ENCODE peak calls at places on chromosomes 3 and 15, in six cellular contexts. One of them, this sample, is unnamed.

GRCh38 chr3:178201714-178202113 is 334.5 kb upstream of the KCNMB2 start:
- DNase-seq in A549: no peak
- DNase-seq in HepG2: no peak
- DNase-seq in SK-N-SH: peak
- DNase-seq in IMR-90: no peak
- DNase-seq in K562: no peak
- DNase-seq in this sample: no peak

GRCh38 chr3:13718437-13718836 is 161.4 kb downstream of the WNT7A start:
- DNase-seq in HepG2: peak
- DNase-seq in K562: no peak
- DNase-seq in A549: no peak
- DNase-seq in SK-N-SH: peak
- DNase-seq in IMR-90: no peak
- DNase-seq in this sample: no peak

GRCh38 chr3:172355836-172356235 is 92.4 kb downstream of the GHSR start:
- DNase-seq in A549: peak
- DNase-seq in K562: no peak
- DNase-seq in SK-N-SH: no peak
- DNase-seq in IMR-90: peak
- DNase-seq in HepG2: no peak
- DNase-seq in this sample: no peak

GRCh38 chr15:67794832-67795574 is 30.3 kb upstream of the SKOR1 start:
- DNase-seq in SK-N-SH: no peak
- DNase-seq in IMR-90: no peak
- DNase-seq in A549: no peak
- DNase-seq in K562: no peak
- DNase-seq in HepG2: no peak
- DNase-seq in this sample: no peak

GRCh38 chr3:187062526-187063177 is 76.6 kb downstream of the RPL39L start:
- DNase-seq in K562: no peak
- DNase-seq in IMR-90: peak
- DNase-seq in SK-N-SH: no peak
- DNase-seq in A549: peak
- DNase-seq in HepG2: peak
- DNase-seq in this sample: no peak

GRCh38 chr3:195612075-195612800 is 28.5 kb upstream of the APOD start:
- DNase-seq in HepG2: no peak
- DNase-seq in A549: no peak
- DNase-seq in SK-N-SH: no peak
- DNase-seq in IMR-90: no peak
- DNase-seq in K562: no peak
- DNase-seq in this sample: no peak

GRCh38 chr3:186418601-186419238 is 56.7 kb upstream of the DGKG start:
- DNase-seq in SK-N-SH: peak
- DNase-seq in IMR-90: no peak
- DNase-seq in K562: no peak
- DNase-seq in A549: no peak
- DNase-seq in HepG2: no peak
- DNase-seq in this sample: no peak

GRCh38 chr15:57364282-57365007 is 11.9 kb upstream of the CGNL1 start:
- DNase-seq in K562: no peak
- DNase-seq in A549: no peak
- DNase-seq in SK-N-SH: no peak
- DNase-seq in IMR-90: peak
- DNase-seq in HepG2: peak
- DNase-seq in this sample: no peak

GRCh38 chr3:41199866-41200668 is 762 bp downstream of the CTNNB1 start:
- DNase-seq in A549: no peak
- DNase-seq in IMR-90: no peak
- DNase-seq in K562: peak
- DNase-seq in SK-N-SH: peak
- DNase-seq in HepG2: no peak
- DNase-seq in this sample: no peak

GRCh38 chr15:67460521-67460920 is 60.4 kb upstream of the C15orf61 start:
- DNase-seq in K562: no peak
- DNase-seq in IMR-90: no peak
- DNase-seq in A549: no peak
- DNase-seq in HepG2: no peak
- DNase-seq in SK-N-SH: no peak
- DNase-seq in this sample: no peak

GRCh38 chr15:27492021-27492621 is 521.1 kb downstream of the GABRG3 start:
- DNase-seq in IMR-90: peak
- DNase-seq in A549: no peak
- DNase-seq in SK-N-SH: no peak
- DNase-seq in K562: no peak
- DNase-seq in HepG2: no peak
- DNase-seq in this sample: no peak

GRCh38 chr3:101533603-101533968 is 20.6 kb upstream of the SENP7 start:
- DNase-seq in A549: no peak
- DNase-seq in HepG2: no peak
- DNase-seq in SK-N-SH: no peak
- DNase-seq in IMR-90: no peak
- DNase-seq in K562: no peak
- DNase-seq in this sample: no peak

GRCh38 chr3:97942801-97943546 is 29.3 kb downstream of the RIOX2 start:
- DNase-seq in SK-N-SH: no peak
- DNase-seq in HepG2: no peak
- DNase-seq in K562: no peak
- DNase-seq in IMR-90: no peak
- DNase-seq in A549: no peak
- DNase-seq in this sample: no peak

GRCh38 chr15:91948001-91948608 is 94.6 kb downstream of the SLCO3A1 start:
- DNase-seq in A549: peak
- DNase-seq in IMR-90: peak
- DNase-seq in K562: no peak
- DNase-seq in HepG2: no peak
- DNase-seq in SK-N-SH: no peak
- DNase-seq in this sample: no peak

GRCh38 chr15:74620636-74621545 is 5.3 kb downstream of the CLK3 start:
- DNase-seq in A549: peak
- DNase-seq in IMR-90: peak
- DNase-seq in SK-N-SH: peak
- DNase-seq in HepG2: peak
- DNase-seq in K562: peak
- DNase-seq in this sample: no peak

GRCh38 chr3:171860830-171861535 is 17.8 kb downstream of the TMEM212 start:
- DNase-seq in A549: no peak
- DNase-seq in SK-N-SH: no peak
- DNase-seq in K562: no peak
- DNase-seq in HepG2: no peak
- DNase-seq in IMR-90: peak
- DNase-seq in this sample: no peak

GRCh38 chr3:5022187-5022965 is 43.1 kb downstream of the BHLHE40 start:
- DNase-seq in IMR-90: peak
- DNase-seq in SK-N-SH: no peak
- DNase-seq in K562: no peak
- DNase-seq in HepG2: peak
- DNase-seq in A549: no peak
- DNase-seq in this sample: no peak

GRCh38 chr3:71172951-71173350 is 410.6 kb downstream of the FOXP1 start:
- DNase-seq in IMR-90: peak
- DNase-seq in SK-N-SH: no peak
- DNase-seq in K562: no peak
- DNase-seq in A549: peak
- DNase-seq in HepG2: peak
- DNase-seq in this sample: no peak

GRCh38 chr3:175002732-175003143 is 143.6 kb downstream of the NAALADL2 start:
- DNase-seq in K562: no peak
- DNase-seq in A549: no peak
- DNase-seq in IMR-90: peak
- DNase-seq in SK-N-SH: no peak
- DNase-seq in HepG2: no peak
- DNase-seq in this sample: no peak

GRCh38 chr3:73625124-73625665 is 454 bp upstream of the PDZRN3 start:
- DNase-seq in K562: no peak
- DNase-seq in A549: no peak
- DNase-seq in HepG2: no peak
- DNase-seq in SK-N-SH: peak
- DNase-seq in IMR-90: peak
- DNase-seq in this sample: no peak

GRCh38 chr3:181402347-181402746 is 309.4 kb upstream of the SOX2 start:
- DNase-seq in A549: no peak
- DNase-seq in K562: no peak
- DNase-seq in SK-N-SH: no peak
- DNase-seq in HepG2: no peak
- DNase-seq in IMR-90: no peak
- DNase-seq in this sample: no peak

GRCh38 chr15:65824941-65825544 is 33.0 kb upstream of the DENND4A start:
- DNase-seq in K562: no peak
- DNase-seq in SK-N-SH: no peak
- DNase-seq in A549: no peak
- DNase-seq in HepG2: no peak
- DNase-seq in IMR-90: peak
- DNase-seq in this sample: no peak
- TF ChIP-seq SMC3 in K562: no peak
- TF ChIP-seq SMC3 in SK-N-SH: no peak
- TF ChIP-seq SMC3 in A549: no peak
- TF ChIP-seq SMC3 in HepG2: no peak
- TF ChIP-seq SMC3 in IMR-90: no peak
- TF ChIP-seq SMC3 in this sample: no peak

GRCh38 chr3:12483364-12483763 is 916 bp upstream of the TSEN2 start:
- DNase-seq in A549: no peak
- DNase-seq in SK-N-SH: no peak
- DNase-seq in IMR-90: peak
- DNase-seq in K562: no peak
- DNase-seq in HepG2: no peak
- DNase-seq in this sample: no peak
- H3K4me3 ChIP-seq in A549: peak
- H3K4me3 ChIP-seq in SK-N-SH: peak
- H3K4me3 ChIP-seq in IMR-90: no peak
- H3K4me3 ChIP-seq in K562: peak
- H3K4me3 ChIP-seq in HepG2: peak
- H3K4me3 ChIP-seq in this sample: peak

GRCh38 chr3:81549831-81550230 is 211.6 kb downstream of the GBE1 start:
- DNase-seq in HepG2: no peak
- DNase-seq in SK-N-SH: no peak
- DNase-seq in K562: no peak
- DNase-seq in IMR-90: no peak
- DNase-seq in A549: no peak
- DNase-seq in this sample: no peak

GRCh38 chr3:81550415-81550814 is 211.0 kb downstream of the GBE1 start:
- DNase-seq in SK-N-SH: no peak
- DNase-seq in IMR-90: peak
- DNase-seq in A549: no peak
- DNase-seq in K562: no peak
- DNase-seq in HepG2: no peak
- DNase-seq in this sample: no peak

GRCh38 chr3:81558106-81558505 is 203.3 kb downstream of the GBE1 start:
- DNase-seq in HepG2: no peak
- DNase-seq in SK-N-SH: no peak
- DNase-seq in K562: no peak
- DNase-seq in IMR-90: no peak
- DNase-seq in A549: no peak
- DNase-seq in this sample: no peak

GRCh38 chr3:81554348-81554747 is 207.1 kb downstream of the GBE1 start:
- DNase-seq in IMR-90: peak
- DNase-seq in HepG2: peak
- DNase-seq in K562: no peak
- DNase-seq in A549: no peak
- DNase-seq in SK-N-SH: no peak
- DNase-seq in this sample: no peak

DNA sequence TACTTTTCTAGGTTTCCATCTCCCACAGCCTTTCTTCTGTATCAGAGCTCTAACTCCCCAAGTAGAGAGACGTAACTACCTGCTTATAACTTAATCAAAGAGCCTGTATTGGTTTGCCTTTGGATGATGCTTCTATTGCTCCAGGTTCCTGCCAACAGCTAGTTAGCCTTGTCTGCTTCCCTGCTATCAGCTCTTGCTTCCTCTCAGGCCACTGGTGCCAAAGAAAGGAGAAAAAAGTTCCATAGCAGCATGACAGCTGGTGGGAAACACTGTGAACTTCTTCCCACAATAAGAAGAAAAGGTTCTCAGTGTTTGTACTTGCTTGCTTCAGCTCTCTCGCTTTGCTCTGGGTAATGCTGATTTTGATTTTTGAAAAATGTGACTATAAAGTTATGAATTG is 206.6 kb downstream of the GBE1 start:
- DNase-seq in SK-N-SH: no peak
- DNase-seq in A549: no peak
- DNase-seq in HepG2: no peak
- DNase-seq in K562: no peak
- DNase-seq in IMR-90: peak
- DNase-seq in this sample: no peak
- TF ChIP-seq SMC3 in SK-N-SH: no peak
- TF ChIP-seq SMC3 in A549: no peak
- TF ChIP-seq SMC3 in HepG2: no peak
- TF ChIP-seq SMC3 in K562: no peak
- TF ChIP-seq SMC3 in IMR-90: no peak
- TF ChIP-seq SMC3 in this sample: no peak

GRCh38 chr15:48966595-48967301 is 3.0 kb upstream of the SHC4 start:
- DNase-seq in A549: no peak
- DNase-seq in K562: no peak
- DNase-seq in HepG2: no peak
- DNase-seq in SK-N-SH: no peak
- DNase-seq in IMR-90: peak
- DNase-seq in this sample: peak

GRCh38 chr15:48964898-48965297 is 1.2 kb upstream of the SHC4 start:
- DNase-seq in SK-N-SH: no peak
- DNase-seq in IMR-90: no peak
- DNase-seq in HepG2: no peak
- DNase-seq in K562: no peak
- DNase-seq in A549: no peak
- DNase-seq in this sample: no peak

GRCh38 chr15:48965972-48966371 is 2.3 kb upstream of the SHC4 start:
- DNase-seq in K562: no peak
- DNase-seq in SK-N-SH: no peak
- DNase-seq in IMR-90: peak
- DNase-seq in HepG2: no peak
- DNase-seq in A549: peak
- DNase-seq in this sample: peak

GRCh38 chr15:48963524-48964113 is at the start of gene SHC4:
- DNase-seq in K562: peak
- DNase-seq in IMR-90: peak
- DNase-seq in HepG2: peak
- DNase-seq in A549: peak
- DNase-seq in SK-N-SH: peak
- DNase-seq in this sample: no peak

DNA sequence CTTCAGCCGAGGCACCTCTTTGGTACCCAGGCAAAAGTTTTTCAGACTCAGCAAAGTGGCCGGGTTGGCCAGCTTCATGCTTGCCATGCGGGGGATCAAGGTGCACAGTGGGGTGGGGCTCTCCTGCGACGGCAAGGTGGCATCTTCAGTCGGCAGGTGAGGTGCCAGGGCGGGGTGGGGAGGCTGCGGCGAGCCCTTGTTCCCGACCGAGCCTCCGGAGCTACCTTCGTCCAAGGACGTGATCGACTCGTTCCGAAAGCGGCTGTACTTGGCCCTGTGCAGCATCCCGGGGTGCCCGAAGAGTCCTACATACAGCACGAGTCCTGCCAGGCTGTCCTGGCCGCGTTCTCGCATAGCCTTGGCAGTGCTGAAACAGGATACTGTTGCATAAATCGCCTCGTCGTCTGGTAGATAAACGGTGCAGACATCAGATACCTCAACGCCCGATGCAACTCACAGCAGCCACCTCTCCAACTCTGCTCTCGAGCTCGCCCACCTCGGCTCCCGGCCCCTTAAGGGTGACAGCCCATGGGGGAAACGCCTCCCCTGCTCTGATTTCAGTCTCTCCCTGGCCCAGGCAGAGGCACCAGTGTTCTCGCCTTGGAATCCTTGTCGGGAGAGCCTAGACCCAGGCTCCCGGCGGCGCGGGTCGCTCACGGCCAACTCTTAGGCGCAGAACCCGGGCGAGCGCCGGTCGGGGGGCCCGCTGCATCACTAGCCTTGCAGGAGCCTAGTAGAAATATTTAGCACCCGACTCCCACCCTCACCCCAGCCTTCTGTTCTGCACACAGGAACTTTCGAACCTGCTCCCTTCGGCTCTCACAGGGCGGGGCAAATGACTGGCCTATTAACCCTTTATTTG is 826 bp downstream of the SHC4 start:
- DNase-seq in SK-N-SH: peak
- DNase-seq in K562: no peak
- DNase-seq in A549: no peak
- DNase-seq in IMR-90: peak
- DNase-seq in HepG2: no peak
- DNase-seq in this sample: no peak
- H3K4me3 ChIP-seq in SK-N-SH: peak
- H3K4me3 ChIP-seq in K562: peak
- H3K4me3 ChIP-seq in A549: peak
- H3K4me3 ChIP-seq in IMR-90: peak
- H3K4me3 ChIP-seq in HepG2: peak
- H3K4me3 ChIP-seq in this sample: peak

This sample was measured in GM12878.